ENCODE peak calls at places on chromosomes 16 and 17, in seven cellular contexts. P, I, D, T, A, N and G are unnamed samples.

GRCh38 chr16:10114411-10114810 is 67.8 kb downstream of the GRIN2A start:
- DNase-seq in T (no peak), I (peak), P (no peak), N (no peak), A (no peak), D (no peak), G (no peak)

GRCh38 chr17:61248399-61248798 is 151.2 kb upstream of the TBX2 start:
- DNase-seq in P (no peak), T (no peak), I (no peak), A (no peak), N (no peak), D (no peak), G (no peak)

GRCh38 chr16:79754081-79754872 is 153.7 kb upstream of the MAF start:
- DNase-seq in D (no peak), T (no peak), P (no peak), N (no peak), A (no peak), I (no peak), G (no peak)

GRCh38 chr16:88558457-88559442 is 11.5 kb upstream of the ZC3H18 start:
- DNase-seq in D (peak), N (no peak), I (no peak), P (peak), T (peak), A (no peak), G (peak)

GRCh38 chr17:602436-602835 is 112.2 kb downstream of the VPS53 start:
- DNase-seq in D (no peak), P (no peak), N (no peak), A (no peak), T (no peak), I (no peak), G (no peak)

GRCh38 chr17:18185391-18185790 is 1.8 kb downstream of the ALKBH5 start:
- DNase-seq in D (no peak), T (no peak), N (no peak), I (no peak), P (no peak), A (no peak), G (no peak)

GRCh38 chr17:80030730-80031410 is 4.8 kb downstream of the TBC1D16 start:
- DNase-seq in I (no peak), T (no peak), D (no peak), N (no peak), P (no peak), A (no peak), G (peak)

GRCh38 chr17:51814521-51814920 is 344.0 kb downstream of the CA10 start:
- DNase-seq in N (no peak), I (no peak), A (no peak), P (no peak), D (no peak), T (no peak), G (no peak)

GRCh38 chr16:53417011-53417410 is 17.3 kb upstream of the RBL2 start:
- DNase-seq in I (peak), D (no peak), P (no peak), N (no peak), A (no peak), T (no peak), G (no peak)

GRCh38 chr17:1177099-1177996 is 2.4 kb downstream of the ABR start:
- DNase-seq in A (no peak), D (no peak), T (no peak), N (no peak), P (no peak), I (no peak), G (no peak)

GRCh38 chr16:58031016-58031800 is 5.7 kb downstream of the MMP15 start:
- DNase-seq in T (no peak), D (no peak), I (no peak), P (no peak), A (no peak), N (no peak), G (peak)

GRCh38 chr16:10895053-10895946 is 18.3 kb downstream of the CIITA start:
- DNase-seq in A (no peak), P (peak), N (no peak), D (peak), I (no peak), T (peak), G (no peak)

GRCh38 chr17:30422171-30422570 is 43.4 kb downstream of the CPD start:
- DNase-seq in A (no peak), D (no peak), T (no peak), I (no peak), N (no peak), P (no peak), G (no peak)

GRCh38 chr17:65553646-65554567 is 7.5 kb downstream of the AXIN2 start:
- DNase-seq in D (no peak), P (no peak), T (no peak), A (no peak), N (no peak), I (no peak), G (peak)

GRCh38 chr16:54462766-54463165 is 176.2 kb upstream of the IRX3 start:
- DNase-seq in N (no peak), I (no peak), A (no peak), P (no peak), T (no peak), D (no peak), G (no peak)

GRCh38 chr17:50093807-50094206 is 1.3 kb upstream of the PDK2 start:
- DNase-seq in D (no peak), I (no peak), P (no peak), N (no peak), T (no peak), A (no peak), G (no peak)

GRCh38 chr16:70753228-70753627 is 47.7 kb downstream of the VAC14 start:
- DNase-seq in P (peak), A (no peak), N (no peak), D (no peak), T (no peak), I (no peak), G (no peak)

GRCh38 chr16:77183137-77183536 is 7.9 kb upstream of the MON1B start:
- DNase-seq in I (no peak), P (no peak), N (no peak), A (no peak), D (peak), T (no peak), G (no peak)

GRCh38 chr17:74282587-74283370 is 8.7 kb downstream of the DNAI2 start:
- DNase-seq in D (peak), N (no peak), I (no peak), T (peak), A (peak), P (no peak), G (no peak)

GRCh38 chr17:80820331-80820730 is 171.3 kb upstream of the CHMP6 start:
- DNase-seq in A (no peak), N (peak), D (no peak), I (no peak), P (peak), T (no peak), G (peak)

GRCh38 chr16:47046726-47047602 is 73.5 kb upstream of the DNAJA2 start:
- DNase-seq in T (no peak), P (no peak), A (no peak), N (no peak), I (no peak), D (no peak), G (no peak)

GRCh38 chr17:75238684-75239191 is 22.7 kb downstream of the GGA3 start:
- DNase-seq in D (peak), A (peak), P (peak), I (no peak), N (no peak), T (peak), G (no peak)

GRCh38 chr17:65542595-65542994 is 18.9 kb downstream of the AXIN2 start:
- DNase-seq in N (no peak), A (no peak), P (no peak), D (no peak), I (no peak), T (no peak), G (no peak)

GRCh38 chr17:32746280-32746679 is 130.6 kb downstream of the MYO1D start:
- DNase-seq in T (no peak), P (no peak), I (no peak), N (no peak), D (peak), A (no peak), G (no peak)

GRCh38 chr17:35766903-35767510 is 6.3 kb downstream of the C17orf50 start:
- DNase-seq in D (peak), I (no peak), T (peak), A (no peak), P (no peak), N (no peak), G (no peak)

GRCh38 chr16:17555176-17555575 is 84.4 kb upstream of the XYLT1 start:
- DNase-seq in A (no peak), I (peak), T (no peak), N (no peak), D (peak), P (no peak), G (no peak)

GRCh38 chr17:77314601-77315000 is 173.8 kb downstream of the SEC14L1 start:
- DNase-seq in I (no peak), D (no peak), P (peak), N (peak), A (no peak), T (no peak), G (peak)

GRCh38 chr17:80248894-80249710 is 11.6 kb upstream of the RNF213 start:
- DNase-seq in D (no peak), T (no peak), I (no peak), P (peak), N (no peak), A (no peak), G (peak)

GRCh38 chr16:23753908-23754593 is 775 bp upstream of the CHP2 start:
- DNase-seq in A (no peak), I (no peak), D (no peak), N (no peak), T (no peak), P (no peak), G (no peak)

GRCh38 chr16:22670551-22670970 is 143.4 kb upstream of the HS3ST2 start:
- DNase-seq in P (no peak), N (peak), A (no peak), T (peak), I (no peak), D (peak), G (no peak)

GRCh38 chr16:22948058-22948602 is 134.2 kb downstream of the HS3ST2 start:
- DNase-seq in P (no peak), D (no peak), A (no peak), T (no peak), N (no peak), I (no peak), G (no peak)

GRCh38 chr16:466651-467050 is 41.2 kb downstream of the RAB11FIP3 start:
- DNase-seq in I (no peak), A (no peak), D (no peak), N (no peak), T (no peak), P (no peak), G (no peak)

GRCh38 chr17:27743288-27743885 is 56.9 kb downstream of the NOS2 start:
- DNase-seq in I (no peak), A (no peak), T (no peak), N (no peak), P (no peak), D (no peak), G (no peak)

GRCh38 chr16:73047221-73047535 is 750 bp downstream of the ZFHX3 start:
- DNase-seq in N (no peak), T (no peak), I (peak), P (no peak), A (no peak), D (no peak), G (no peak)

GRCh38 chr16:85553436-85554113 is 59.5 kb upstream of the GSE1 start:
- DNase-seq in T (peak), I (no peak), N (no peak), D (peak), A (peak), P (peak), G (peak)